ENCODE peak calls at places on chromosomes 13 and 19, in ten cellular contexts. R is fibroblast of the conjunctiva; Y is frontal cortex; X is midbrain; H is NCI-H1092 treated with DMSO at 0.1 percent for 48 hours; A is effector CD8-positive, alpha-beta T cell; P is cerebellar nuclear complex; N is HS-5; F is adrenal gland; M is effector CD4-positive, alpha-beta T cell. I is an unnamed sample.

GRCh38 chr13:101447852-101448251 is 4.6 kb upstream of the ITGBL1 start:
- DNase-seq in A (no peak), X (no peak), P (no peak), M (no peak), R (no peak), F (no peak), H (no peak), N (no peak), Y (no peak), I (no peak)

GRCh38 chr13:110699148-110700145 is 6.5 kb downstream of the CARS2 start:
- DNase-seq in M (no peak), N (no peak), A (no peak), Y (no peak), H (peak), F (no peak), P (no peak), X (no peak), R (no peak), I (no peak)

GRCh38 chr19:31264379-31264778 is 84.9 kb downstream of the TSHZ3 start:
- DNase-seq in Y (no peak), N (no peak), M (no peak), R (no peak), A (no peak), X (no peak), H (no peak), P (no peak), F (no peak), I (no peak)

GRCh38 chr13:102729560-102730275 is 34.9 kb upstream of the METTL21C start:
- DNase-seq in P (no peak), A (no peak), N (no peak), M (no peak), Y (no peak), X (no peak), H (peak), F (no peak), R (peak), I (no peak)

GRCh38 chr19:53431399-53432087 is at the start of gene ZNF761:
- DNase-seq in R (peak), F (peak), M (peak), Y (peak), X (peak), H (peak), P (peak), N (peak), A (peak), I (peak)

GRCh38 chr19:18388328-18389094 is 2.6 kb downstream of the GDF15 start:
- DNase-seq in N (no peak), X (peak), H (peak), A (peak), M (peak), F (peak), Y (peak), R (no peak), P (no peak), I (peak)

GRCh38 chr19:16315825-16316505 is 8.7 kb upstream of the KLF2 start:
- DNase-seq in H (no peak), F (peak), P (no peak), Y (no peak), R (peak), N (peak), M (no peak), A (no peak), X (no peak), I (no peak)

GRCh38 chr19:3065675-3066357 is 3.5 kb upstream of the TLE5 start:
- DNase-seq in N (no peak), F (no peak), P (no peak), R (no peak), A (no peak), H (peak), X (no peak), M (no peak), Y (no peak), I (no peak)

GRCh38 chr13:30616927-30617314 is 799 bp upstream of the USPL1 start:
- DNase-seq in X (peak), N (peak), A (peak), R (peak), M (peak), Y (peak), F (peak), H (peak), P (no peak), I (peak)

GRCh38 chr19:16584825-16585801 is 12.9 kb upstream of the SLC35E1 start:
- DNase-seq in Y (no peak), A (no peak), H (no peak), N (no peak), F (no peak), M (no peak), R (no peak), P (no peak), X (no peak), I (no peak)

GRCh38 chr13:48096670-48097069 is 1.8 kb upstream of the MED4 start:
- DNase-seq in P (no peak), A (no peak), H (no peak), R (no peak), Y (no peak), X (no peak), F (no peak), M (no peak), N (no peak), I (no peak)

GRCh38 chr13:95267662-95268369 is 33.4 kb downstream of the ABCC4 start:
- DNase-seq in Y (no peak), A (no peak), H (peak), N (peak), P (no peak), X (no peak), M (no peak), R (peak), F (no peak), I (no peak)

GRCh38 chr13:24085662-24086061 is 74.9 kb upstream of the SPATA13 start:
- DNase-seq in Y (no peak), F (no peak), X (no peak), A (no peak), M (no peak), H (peak), P (no peak), N (no peak), R (no peak), I (no peak)

GRCh38 chr13:46165485-46166220 is 16.3 kb downstream of the LCP1 start:
- DNase-seq in P (no peak), F (no peak), A (no peak), X (no peak), M (no peak), N (peak), H (no peak), Y (no peak), R (no peak), I (peak)

GRCh38 chr13:33806470-33807248 is 11.3 kb upstream of the RFC3 start:
- DNase-seq in N (no peak), R (no peak), X (no peak), F (no peak), A (no peak), Y (no peak), H (no peak), M (no peak), P (no peak), I (no peak)

GRCh38 chr13:99051768-99052455 is 74.0 kb upstream of the DOCK9 start:
- DNase-seq in R (no peak), P (no peak), X (no peak), A (no peak), H (no peak), Y (no peak), M (no peak), F (no peak), N (no peak), I (no peak)